ENCODE peak calls at places on chromosome 18, in eight cellular contexts. V is RWPE1, E is GM12865, Y is dorsolateral prefrontal cortex, P is GM20000, M is GM13977, C is Peyer's patch, Z is endothelial cell. O is an unnamed sample.

GRCh38 chr18:31064130-31064529 is 21.6 kb upstream of the DSC3 start:
- DNase-seq in M (no peak), E (peak), Y (no peak), C (no peak), Z (no peak), V (peak), P (no peak), O (peak)

GRCh38 chr18:46677609-46678470 is 20.8 kb upstream of the LOXHD1 start:
- DNase-seq in C (no peak), V (no peak), Y (no peak), E (no peak), P (peak), M (peak), Z (no peak), O (no peak)

GRCh38 chr18:7646174-7646886 is 79.2 kb downstream of the PTPRM start:
- DNase-seq in Z (no peak), P (no peak), M (no peak), Y (no peak), V (no peak), E (no peak), C (no peak), O (no peak)

GRCh38 chr18:43774497-43774896 is 497.2 kb upstream of the SYT4 start:
- DNase-seq in Y (no peak), E (no peak), M (no peak), P (no peak), Z (no peak), V (no peak), C (no peak), O (no peak)

GRCh38 chr18:8448091-8448490 is 161.1 kb upstream of the RAB12 start:
- DNase-seq in V (no peak), P (no peak), Z (no peak), M (no peak), E (no peak), Y (no peak), C (no peak), O (no peak)

GRCh38 chr18:75208836-75209128 is 157 bp downstream of the PTGR3 start:
- DNase-seq in P (no peak), Z (no peak), V (no peak), Y (no peak), M (no peak), E (no peak), C (peak), O (no peak)

GRCh38 chr18:3067213-3068118 is 54.5 kb upstream of the LPIN2 start:
- DNase-seq in P (no peak), Y (no peak), V (no peak), M (no peak), Z (no peak), E (peak), C (no peak), O (peak)

GRCh38 chr18:49002881-49003280 is 52.1 kb upstream of the SMAD7 start:
- DNase-seq in C (no peak), P (no peak), Z (no peak), E (no peak), M (no peak), Y (no peak), V (no peak), O (no peak)

GRCh38 chr18:3538954-3539617 is 89.1 kb downstream of the TGIF1 start:
- DNase-seq in Y (no peak), V (no peak), M (no peak), C (no peak), E (no peak), P (no peak), Z (no peak), O (no peak)

GRCh38 chr18:9643549-9643948 is 29.2 kb upstream of the PPP4R1 start:
- DNase-seq in V (peak), C (no peak), Y (no peak), E (no peak), Z (no peak), P (no peak), M (no peak), O (no peak)

GRCh38 chr18:26549486-26550435 is 1.4 kb upstream of the KCTD1 start:
- DNase-seq in C (peak), V (peak), E (peak), P (peak), Z (peak), M (peak), Y (peak), O (peak)

GRCh38 chr18:48860276-48861180 is 90.2 kb downstream of the SMAD7 start:
- DNase-seq in C (no peak), M (no peak), V (no peak), P (no peak), Z (no peak), E (no peak), Y (no peak), O (no peak)

DNA sequence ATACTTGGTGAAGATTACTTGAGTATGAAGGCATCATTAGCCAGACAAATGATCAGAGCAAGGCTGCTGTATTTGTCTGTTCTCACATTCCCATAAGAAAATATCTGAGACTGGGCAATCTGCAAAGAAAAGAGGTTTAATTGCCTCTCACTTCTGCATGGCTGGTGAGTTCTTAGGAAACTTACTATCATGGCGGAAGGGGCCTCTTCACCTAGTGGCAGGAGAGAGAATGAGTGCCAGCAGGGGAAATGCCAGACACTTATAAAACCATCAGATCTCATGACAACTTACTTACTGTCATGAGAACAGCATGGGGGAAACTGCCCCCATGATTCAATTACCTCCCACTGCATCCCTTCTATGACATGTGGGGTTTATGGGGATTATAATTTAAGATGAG is 452.3 kb downstream of the GALR1 start:
- DNase-seq in Z (no peak), E (no peak), V (no peak), C (no peak), M (no peak), Y (no peak), P (no peak), O (no peak)
- TF ChIP-seq CTCF in Z (no peak), E (no peak), V (no peak), C (no peak), M (no peak), Y (no peak), P (no peak), O (no peak)

DNA sequence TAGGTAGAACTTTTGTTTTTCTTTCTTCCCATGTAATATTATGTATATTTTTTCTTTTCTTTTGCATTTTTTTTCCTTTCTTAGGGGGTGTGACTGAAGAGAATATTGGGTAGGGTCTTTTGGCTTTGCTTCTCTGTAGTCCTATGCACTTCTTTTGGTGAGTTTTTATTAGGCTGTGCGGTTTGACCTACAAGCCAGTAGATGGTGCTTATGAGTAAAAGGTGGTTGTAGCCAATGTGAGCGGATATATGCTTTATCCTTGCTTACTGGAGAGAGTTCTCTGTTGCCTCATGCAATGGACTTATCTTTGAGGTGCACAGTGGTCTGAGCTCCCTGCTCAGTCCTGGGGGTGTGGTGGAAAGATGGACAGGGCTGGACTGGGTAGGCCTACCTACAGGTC is 52.7 kb downstream of the DSEL start:
- DNase-seq in Z (no peak), Y (no peak), M (no peak), E (peak), P (no peak), V (no peak), C (no peak), O (no peak)
- TF ChIP-seq CTCF in Z (no peak), Y (peak), M (peak), E (peak), P (no peak), V (no peak), C (no peak), O (no peak)

GRCh38 chr18:73691118-73691517 is 456.5 kb downstream of the FBXO15 start:
- DNase-seq in E (no peak), P (no peak), M (no peak), V (no peak), Z (no peak), Y (no peak), C (no peak), O (no peak)

GRCh38 chr18:73688851-73689659 is 458.6 kb downstream of the FBXO15 start:
- DNase-seq in M (no peak), Y (no peak), E (peak), P (no peak), V (peak), C (no peak), Z (no peak), O (no peak)

GRCh38 chr18:73693091-73693490 is 454.5 kb downstream of the FBXO15 start:
- DNase-seq in M (no peak), C (no peak), E (no peak), V (no peak), P (no peak), Y (no peak), Z (no peak), O (no peak)

GRCh38 chr18:73690222-73690621 is 457.4 kb downstream of the FBXO15 start:
- DNase-seq in Z (no peak), C (no peak), E (no peak), Y (no peak), M (no peak), P (no peak), V (no peak), O (no peak)

DNA sequence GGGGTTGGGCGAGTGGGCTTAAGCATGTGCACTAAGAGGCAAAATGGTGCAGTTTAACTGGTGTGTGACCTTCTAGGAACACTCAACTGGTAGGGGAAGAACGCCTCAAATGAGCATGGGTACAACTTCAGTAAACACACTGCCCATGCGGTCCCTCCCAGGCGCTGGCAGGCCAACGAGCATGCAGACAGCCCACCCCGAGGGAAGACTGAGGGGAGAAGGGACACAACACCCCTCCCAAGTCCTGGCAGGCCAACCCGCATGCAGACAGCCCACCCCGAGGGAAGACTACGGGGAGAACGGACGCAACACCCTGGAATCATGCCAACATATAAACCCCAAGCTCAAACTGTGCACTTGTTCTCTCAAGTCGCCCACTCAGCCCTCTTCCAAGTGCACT is 456.0 kb downstream of the FBXO15 start:
- DNase-seq in P (no peak), E (no peak), V (no peak), C (no peak), M (no peak), Y (no peak), Z (no peak), O (no peak)
- TF ChIP-seq CTCF in P (no peak), E (no peak), V (no peak), C (no peak), M (no peak), Y (no peak), Z (no peak), O (no peak)

DNA sequence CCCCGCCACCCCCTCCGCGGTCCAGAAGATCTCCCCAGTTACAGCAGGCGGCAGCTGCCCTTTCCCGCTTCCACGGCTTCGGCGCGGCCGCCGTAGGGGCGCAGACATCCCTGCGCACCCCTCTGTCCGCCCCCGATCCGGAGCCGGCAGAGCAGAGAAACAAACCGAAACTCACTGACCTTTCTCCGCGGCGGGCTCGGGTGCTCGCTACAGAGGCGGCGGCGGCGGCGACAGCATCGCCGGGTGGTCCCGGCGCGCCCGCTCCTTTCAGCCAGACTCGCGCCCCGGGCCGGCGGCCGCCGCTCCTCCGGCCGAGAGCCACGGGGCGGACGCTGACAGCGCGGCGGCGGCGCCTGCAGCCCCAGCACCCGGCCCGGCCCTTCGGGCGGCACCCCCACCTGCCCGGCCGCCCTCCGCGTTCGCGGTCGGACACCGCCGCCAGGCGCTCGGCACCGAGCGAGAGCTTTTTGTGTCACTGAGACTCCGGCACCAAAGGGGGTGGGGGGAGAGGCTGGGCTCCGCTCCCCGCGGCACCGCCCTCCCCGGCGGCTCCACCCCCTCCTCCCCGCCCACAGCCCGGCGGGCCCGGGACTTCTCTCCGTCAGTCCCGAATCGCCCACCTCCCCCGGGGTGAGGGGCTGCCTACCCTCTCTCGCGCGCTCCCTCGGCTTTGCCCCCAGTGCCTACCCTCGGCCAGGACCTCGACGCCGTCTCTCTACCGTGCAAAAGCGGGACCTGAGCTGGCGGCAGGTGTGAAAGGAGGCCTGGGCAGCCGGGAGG is 1.4 kb upstream of the RNF152 start:
- DNase-seq in M (peak), Z (peak), C (peak), E (peak), Y (peak), V (peak), P (peak), O (peak)
- TF ChIP-seq CTCF in M (peak), Z (no peak), C (peak), E (peak), Y (peak), V (peak), P (no peak), O (no peak)

O was measured in activated CD8-positive, alpha-beta T cell treated with anti-CD3 and anti-CD28 coated beads for 36 hours.